ENCODE peak calls at places on chromosomes 2 and 18, in seven cellular contexts. One of them, this sample, is unnamed. For H3K27me3, the result is how much of the 10 kb centered on the place peaks cover.

GRCh38 chr2:58240938-58241755 is at the start of gene FANCL:
- DNase-seq in stomach: peak
- DNase-seq in cardiac muscle cell: peak
- DNase-seq in CD8-positive, alpha-beta T cell: peak
- DNase-seq in AG04450: peak
- DNase-seq in H9: peak
- DNase-seq in IMR-90: peak
- DNase-seq in this sample: peak

GRCh38 chr2:146295080-146295670 is 1549.7 kb upstream of the ACVR2A start:
- DNase-seq in H9: no peak
- DNase-seq in cardiac muscle cell: no peak
- DNase-seq in IMR-90: no peak
- DNase-seq in AG04450: no peak
- DNase-seq in stomach: no peak
- DNase-seq in CD8-positive, alpha-beta T cell: no peak
- DNase-seq in this sample: no peak

GRCh38 chr18:13159579-13159978 is 59.0 kb upstream of the LDLRAD4 start:
- DNase-seq in cardiac muscle cell: peak
- DNase-seq in H9: peak
- DNase-seq in stomach: no peak
- DNase-seq in CD8-positive, alpha-beta T cell: no peak
- DNase-seq in AG04450: peak
- DNase-seq in IMR-90: peak
- DNase-seq in this sample: no peak

GRCh38 chr18:68445668-68446426 is 269.1 kb downstream of the TMX3 start:
- DNase-seq in AG04450: no peak
- DNase-seq in cardiac muscle cell: no peak
- DNase-seq in stomach: no peak
- DNase-seq in CD8-positive, alpha-beta T cell: no peak
- DNase-seq in H9: no peak
- DNase-seq in IMR-90: no peak
- DNase-seq in this sample: no peak

GRCh38 chr2:181178823-181179412 is 198.5 kb downstream of the UBE2E3 start:
- DNase-seq in CD8-positive, alpha-beta T cell: peak
- DNase-seq in H9: peak
- DNase-seq in stomach: no peak
- DNase-seq in cardiac muscle cell: no peak
- DNase-seq in IMR-90: no peak
- DNase-seq in AG04450: no peak
- DNase-seq in this sample: no peak

GRCh38 chr2:64924178-64924934 is 64.8 kb upstream of the SLC1A4 start:
- DNase-seq in AG04450: no peak
- DNase-seq in stomach: no peak
- DNase-seq in cardiac muscle cell: no peak
- DNase-seq in CD8-positive, alpha-beta T cell: no peak
- DNase-seq in IMR-90: no peak
- DNase-seq in H9: no peak
- DNase-seq in this sample: no peak

GRCh38 chr2:86028763-86029381 is 76.8 kb downstream of the POLR1A start:
- DNase-seq in IMR-90: no peak
- DNase-seq in cardiac muscle cell: peak
- DNase-seq in H9: no peak
- DNase-seq in AG04450: no peak
- DNase-seq in CD8-positive, alpha-beta T cell: no peak
- DNase-seq in stomach: no peak
- DNase-seq in this sample: peak

GRCh38 chr2:27977623-27978312 is 87.2 kb downstream of the BABAM2 start:
- DNase-seq in stomach: no peak
- DNase-seq in cardiac muscle cell: peak
- DNase-seq in AG04450: peak
- DNase-seq in CD8-positive, alpha-beta T cell: no peak
- DNase-seq in H9: no peak
- DNase-seq in IMR-90: peak
- DNase-seq in this sample: no peak

GRCh38 chr2:161327582-161327981 is 19.4 kb downstream of the PSMD14 start:
- DNase-seq in stomach: no peak
- DNase-seq in IMR-90: no peak
- DNase-seq in H9: no peak
- DNase-seq in cardiac muscle cell: peak
- DNase-seq in CD8-positive, alpha-beta T cell: no peak
- DNase-seq in AG04450: no peak
- DNase-seq in this sample: no peak

GRCh38 chr2:86566158-86566827 is 3.0 kb upstream of the CHMP3 start:
- DNase-seq in H9: no peak
- DNase-seq in stomach: no peak
- DNase-seq in AG04450: no peak
- DNase-seq in IMR-90: peak
- DNase-seq in cardiac muscle cell: no peak
- DNase-seq in CD8-positive, alpha-beta T cell: no peak
- DNase-seq in this sample: no peak

GRCh38 chr2:46493241-46493970 is 14.0 kb downstream of the TMEM247 start:
- DNase-seq in H9: no peak
- DNase-seq in cardiac muscle cell: peak
- DNase-seq in AG04450: peak
- DNase-seq in CD8-positive, alpha-beta T cell: no peak
- DNase-seq in IMR-90: peak
- DNase-seq in stomach: no peak
- DNase-seq in this sample: no peak

GRCh38 chr2:233862261-233862768 is 5.9 kb downstream of the MSL3B start:
- DNase-seq in AG04450: no peak
- DNase-seq in cardiac muscle cell: no peak
- DNase-seq in IMR-90: no peak
- DNase-seq in stomach: no peak
- DNase-seq in CD8-positive, alpha-beta T cell: no peak
- DNase-seq in H9: no peak
- DNase-seq in this sample: no peak

GRCh38 chr2:133287709-133288108 is 280.6 kb downstream of the NCKAP5 start:
- DNase-seq in stomach: no peak
- DNase-seq in cardiac muscle cell: no peak
- DNase-seq in CD8-positive, alpha-beta T cell: no peak
- DNase-seq in IMR-90: peak
- DNase-seq in H9: no peak
- DNase-seq in AG04450: peak
- DNase-seq in this sample: no peak

GRCh38 chr2:222671259-222672067 is at the start of gene MOGAT1:
- DNase-seq in H9: peak
- DNase-seq in CD8-positive, alpha-beta T cell: no peak
- DNase-seq in stomach: peak
- DNase-seq in cardiac muscle cell: peak
- DNase-seq in IMR-90: no peak
- DNase-seq in AG04450: no peak
- DNase-seq in this sample: peak

GRCh38 chr18:7908686-7909299 is 341.7 kb downstream of the PTPRM start:
- DNase-seq in stomach: no peak
- DNase-seq in cardiac muscle cell: no peak
- DNase-seq in AG04450: no peak
- DNase-seq in IMR-90: no peak
- DNase-seq in H9: no peak
- DNase-seq in CD8-positive, alpha-beta T cell: no peak
- DNase-seq in this sample: no peak

DNA sequence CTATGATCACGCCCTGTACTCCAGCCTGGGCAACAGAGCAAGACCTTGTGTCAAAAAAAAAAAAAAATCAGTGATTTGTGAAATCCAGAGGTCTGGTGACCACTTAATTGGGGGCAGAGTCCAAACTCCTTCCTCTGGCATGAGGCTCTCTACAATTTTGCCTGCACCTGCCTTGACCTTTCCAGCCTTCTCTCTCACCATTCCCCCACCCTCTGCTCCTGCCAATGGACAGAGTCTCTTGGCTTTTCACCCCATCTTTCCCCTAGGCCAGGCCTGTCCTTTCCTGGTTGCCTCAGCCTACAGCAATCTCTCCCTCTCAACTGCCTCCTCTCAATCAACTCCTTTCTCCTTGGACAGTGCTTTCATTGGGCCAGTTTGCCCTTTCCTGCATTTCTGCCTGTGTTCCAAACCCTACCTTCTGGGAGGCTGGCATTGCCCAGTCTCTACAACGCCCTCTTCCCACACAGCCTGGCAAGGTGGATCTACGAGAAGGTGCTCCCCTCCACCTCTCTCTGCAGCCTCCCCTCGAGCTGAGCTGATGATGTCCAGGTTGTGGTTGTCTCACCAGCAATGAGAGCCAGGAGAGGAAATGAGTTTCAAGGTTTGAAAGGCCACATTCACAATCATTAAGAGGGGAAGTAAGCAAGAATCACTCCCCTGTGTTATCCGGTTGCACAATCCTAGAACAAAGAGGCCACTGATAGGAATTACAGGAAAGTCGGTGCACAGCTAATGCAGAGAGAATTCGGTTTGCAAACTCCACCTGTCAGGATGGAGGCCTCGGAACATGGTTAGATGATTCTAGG is 39.5 kb upstream of the NPAS2 start:
- DNase-seq in H9: no peak
- DNase-seq in AG04450: no peak
- DNase-seq in cardiac muscle cell: peak
- DNase-seq in IMR-90: peak
- DNase-seq in stomach: no peak
- DNase-seq in CD8-positive, alpha-beta T cell: no peak
- DNase-seq in this sample: no peak
- TF ChIP-seq CTCF in H9: no peak
- TF ChIP-seq CTCF in AG04450: no peak
- TF ChIP-seq CTCF in cardiac muscle cell: no peak
- TF ChIP-seq CTCF in IMR-90: no peak
- TF ChIP-seq CTCF in stomach: no peak
- TF ChIP-seq CTCF in CD8-positive, alpha-beta T cell: no peak
- TF ChIP-seq CTCF in this sample: no peak

GRCh38 chr2:236718207-236718992 is 148.8 kb downstream of the ACKR3 start:
- DNase-seq in cardiac muscle cell: no peak
- DNase-seq in stomach: no peak
- DNase-seq in CD8-positive, alpha-beta T cell: no peak
- DNase-seq in H9: no peak
- DNase-seq in IMR-90: peak
- DNase-seq in AG04450: no peak
- DNase-seq in this sample: no peak
- H3K27me3 ChIP-seq in cardiac muscle cell: under half
- H3K27me3 ChIP-seq in stomach: under half
- H3K27me3 ChIP-seq in CD8-positive, alpha-beta T cell: under half
- H3K27me3 ChIP-seq in H9: under half
- H3K27me3 ChIP-seq in IMR-90: under half
- H3K27me3 ChIP-seq in AG04450: under half
- H3K27me3 ChIP-seq in this sample: under half

GRCh38 chr2:230715201-230715600 is 2.6 kb downstream of the CAB39 start:
- DNase-seq in CD8-positive, alpha-beta T cell: no peak
- DNase-seq in AG04450: no peak
- DNase-seq in H9: no peak
- DNase-seq in cardiac muscle cell: peak
- DNase-seq in stomach: no peak
- DNase-seq in IMR-90: peak
- DNase-seq in this sample: no peak

GRCh38 chr2:230716588-230716987 is 3.9 kb downstream of the CAB39 start:
- DNase-seq in AG04450: no peak
- DNase-seq in H9: no peak
- DNase-seq in IMR-90: no peak
- DNase-seq in CD8-positive, alpha-beta T cell: no peak
- DNase-seq in cardiac muscle cell: no peak
- DNase-seq in stomach: no peak
- DNase-seq in this sample: no peak

GRCh38 chr2:230713331-230714121 is 884 bp downstream of the CAB39 start:
- DNase-seq in H9: peak
- DNase-seq in AG04450: no peak
- DNase-seq in CD8-positive, alpha-beta T cell: peak
- DNase-seq in stomach: peak
- DNase-seq in cardiac muscle cell: peak
- DNase-seq in IMR-90: no peak
- DNase-seq in this sample: peak

GRCh38 chr2:230712443-230713330 is at the start of gene CAB39:
- DNase-seq in cardiac muscle cell: peak
- DNase-seq in IMR-90: peak
- DNase-seq in CD8-positive, alpha-beta T cell: peak
- DNase-seq in stomach: peak
- DNase-seq in AG04450: peak
- DNase-seq in H9: peak
- DNase-seq in this sample: peak

DNA sequence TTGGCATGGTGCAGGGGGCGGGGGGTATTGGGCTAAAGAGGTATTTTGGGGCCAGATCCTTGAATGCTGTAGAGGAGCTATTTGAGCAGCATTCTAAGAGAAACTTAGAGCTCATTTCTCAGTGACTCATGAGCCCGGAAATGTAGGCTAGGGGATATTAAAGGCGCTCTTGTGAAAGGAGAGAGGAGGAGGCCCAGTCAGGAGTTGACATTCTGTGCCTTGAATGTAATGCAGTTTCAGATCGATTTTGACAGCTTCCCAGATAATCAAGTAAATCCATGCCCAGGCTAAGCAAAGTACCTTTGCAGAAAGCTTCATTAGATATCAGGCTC is 1.4 kb downstream of the CAB39 start:
- DNase-seq in cardiac muscle cell: peak
- DNase-seq in H9: no peak
- DNase-seq in CD8-positive, alpha-beta T cell: peak
- DNase-seq in AG04450: no peak
- DNase-seq in stomach: no peak
- DNase-seq in IMR-90: peak
- DNase-seq in this sample: no peak
- TF ChIP-seq CTCF in cardiac muscle cell: no peak
- TF ChIP-seq CTCF in H9: no peak
- TF ChIP-seq CTCF in CD8-positive, alpha-beta T cell: no peak
- TF ChIP-seq CTCF in AG04450: no peak
- TF ChIP-seq CTCF in stomach: no peak
- TF ChIP-seq CTCF in IMR-90: no peak
- TF ChIP-seq CTCF in this sample: no peak

GRCh38 chr2:219912530-219912929 is 285.1 kb downstream of the SLC4A3 start:
- DNase-seq in AG04450: peak
- DNase-seq in IMR-90: peak
- DNase-seq in cardiac muscle cell: peak
- DNase-seq in H9: no peak
- DNase-seq in CD8-positive, alpha-beta T cell: no peak
- DNase-seq in stomach: no peak
- DNase-seq in this sample: peak

GRCh38 chr2:219916261-219916660 is 288.8 kb downstream of the SLC4A3 start:
- DNase-seq in CD8-positive, alpha-beta T cell: no peak
- DNase-seq in AG04450: no peak
- DNase-seq in H9: no peak
- DNase-seq in IMR-90: no peak
- DNase-seq in stomach: no peak
- DNase-seq in cardiac muscle cell: no peak
- DNase-seq in this sample: no peak

GRCh38 chr2:219908538-219908937 is 281.1 kb downstream of the SLC4A3 start:
- DNase-seq in IMR-90: no peak
- DNase-seq in cardiac muscle cell: no peak
- DNase-seq in AG04450: no peak
- DNase-seq in CD8-positive, alpha-beta T cell: no peak
- DNase-seq in stomach: no peak
- DNase-seq in H9: no peak
- DNase-seq in this sample: no peak

GRCh38 chr2:219914577-219914976 is 287.1 kb downstream of the SLC4A3 start:
- DNase-seq in cardiac muscle cell: no peak
- DNase-seq in stomach: no peak
- DNase-seq in IMR-90: no peak
- DNase-seq in AG04450: no peak
- DNase-seq in H9: no peak
- DNase-seq in CD8-positive, alpha-beta T cell: no peak
- DNase-seq in this sample: no peak

DNA sequence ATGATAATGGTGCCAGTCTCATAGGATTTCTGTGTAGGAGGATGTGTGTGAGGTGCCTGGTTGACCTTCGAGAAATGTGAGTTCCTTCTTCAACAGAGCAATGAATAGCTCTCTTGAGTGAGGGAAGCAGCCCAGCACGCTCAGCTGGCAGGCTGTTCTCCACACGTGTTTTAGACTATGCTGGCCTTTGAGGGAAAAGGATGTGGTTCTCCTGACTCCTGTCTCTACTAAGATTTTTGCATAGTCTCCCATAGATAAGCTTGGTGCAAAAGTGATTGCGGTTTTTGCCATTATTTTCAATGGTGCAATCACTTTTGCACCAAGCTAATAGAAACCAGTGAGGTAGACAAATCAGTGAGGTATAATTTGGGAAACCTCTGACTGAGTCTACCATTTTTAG is 284.1 kb downstream of the SLC4A3 start:
- DNase-seq in CD8-positive, alpha-beta T cell: no peak
- DNase-seq in stomach: no peak
- DNase-seq in IMR-90: no peak
- DNase-seq in cardiac muscle cell: peak
- DNase-seq in H9: no peak
- DNase-seq in AG04450: no peak
- DNase-seq in this sample: no peak
- H3K27me3 ChIP-seq in CD8-positive, alpha-beta T cell: under half
- H3K27me3 ChIP-seq in stomach: under half
- H3K27me3 ChIP-seq in IMR-90: under half
- H3K27me3 ChIP-seq in cardiac muscle cell: under half
- H3K27me3 ChIP-seq in H9: under half
- H3K27me3 ChIP-seq in AG04450: under half
- H3K27me3 ChIP-seq in this sample: under half

This sample was measured in thyroid gland.